ENCODE peak calls at places on chromosomes 5 and 9, in five cellular contexts. One of them, this sample, is unnamed.
A peak's percentile ranks its signal among the peaks of the same experiment; 100 is the strongest.

GRCh38 chr9:13513710-13514444 is 234.4 kb upstream of the MPDZ start:
- DNase-seq in mammary epithelial cell: peak; percentile 91
- DNase-seq in fibroblast of lung: peak; percentile 6
- DNase-seq in thoracic aorta: no peak
- DNase-seq in body of pancreas: no peak
- DNase-seq in this sample: no peak

GRCh38 chr5:96324708-96325107 is 108.3 kb downstream of the PCSK1 start:
- DNase-seq in mammary epithelial cell: peak; percentile 87
- DNase-seq in fibroblast of lung: peak; percentile 91
- DNase-seq in thoracic aorta: no peak
- DNase-seq in body of pancreas: no peak
- DNase-seq in this sample: no peak

GRCh38 chr9:19373527-19373926 is 6.5 kb downstream of the RPS6 start:
- DNase-seq in mammary epithelial cell: no peak
- DNase-seq in fibroblast of lung: no peak
- DNase-seq in thoracic aorta: no peak
- DNase-seq in body of pancreas: no peak
- DNase-seq in this sample: no peak

GRCh38 chr9:93092171-93092991 is 3.6 kb upstream of the CARD19 start:
- DNase-seq in mammary epithelial cell: no peak
- DNase-seq in fibroblast of lung: no peak
- DNase-seq in thoracic aorta: no peak
- DNase-seq in body of pancreas: peak; percentile 9
- DNase-seq in this sample: no peak

GRCh38 chr5:94849821-94850736 is 231.6 kb downstream of the SLF1 start:
- DNase-seq in mammary epithelial cell: peak; percentile 30
- DNase-seq in fibroblast of lung: peak; percentile 78
- DNase-seq in thoracic aorta: no peak
- DNase-seq in body of pancreas: no peak
- DNase-seq in this sample: no peak

GRCh38 chr5:31119938-31120641 is 73.4 kb upstream of the CDH6 start:
- DNase-seq in mammary epithelial cell: no peak
- DNase-seq in fibroblast of lung: no peak
- DNase-seq in thoracic aorta: no peak
- DNase-seq in body of pancreas: no peak
- DNase-seq in this sample: no peak

GRCh38 chr5:51033215-51033614 is 350.0 kb upstream of the ISL1 start:
- DNase-seq in mammary epithelial cell: no peak
- DNase-seq in fibroblast of lung: no peak
- DNase-seq in thoracic aorta: no peak
- DNase-seq in body of pancreas: peak; percentile 16
- DNase-seq in this sample: no peak

GRCh38 chr5:145833616-145834200 is 1.4 kb downstream of the PRELID2 start:
- DNase-seq in mammary epithelial cell: no peak
- DNase-seq in fibroblast of lung: no peak
- DNase-seq in thoracic aorta: no peak
- DNase-seq in body of pancreas: no peak
- DNase-seq in this sample: no peak

GRCh38 chr5:14410068-14410941 is 171.3 kb upstream of the OTULINL start:
- DNase-seq in mammary epithelial cell: no peak
- DNase-seq in fibroblast of lung: no peak
- DNase-seq in thoracic aorta: no peak
- DNase-seq in body of pancreas: no peak
- DNase-seq in this sample: no peak

GRCh38 chr5:154519375-154519774 is 41.3 kb upstream of the HAND1 start:
- DNase-seq in mammary epithelial cell: peak; percentile 59
- DNase-seq in fibroblast of lung: peak; percentile 66
- DNase-seq in thoracic aorta: no peak
- DNase-seq in body of pancreas: no peak
- DNase-seq in this sample: no peak

GRCh38 chr5:55853818-55854217 is 2.7 kb downstream of the IL31RA start:
- DNase-seq in mammary epithelial cell: no peak
- DNase-seq in fibroblast of lung: peak; percentile 52
- DNase-seq in thoracic aorta: no peak
- DNase-seq in body of pancreas: no peak
- DNase-seq in this sample: no peak

GRCh38 chr5:56986631-56986957 is 34.7 kb upstream of the MIER3 start:
- DNase-seq in mammary epithelial cell: peak; percentile 5
- DNase-seq in fibroblast of lung: no peak
- DNase-seq in thoracic aorta: no peak
- DNase-seq in body of pancreas: no peak
- DNase-seq in this sample: no peak

GRCh38 chr5:56913766-56914165 is 4.4 kb downstream of the SETD9 start:
- DNase-seq in mammary epithelial cell: no peak
- DNase-seq in fibroblast of lung: no peak
- DNase-seq in thoracic aorta: no peak
- DNase-seq in body of pancreas: no peak
- DNase-seq in this sample: no peak

GRCh38 chr5:107389130-107389553 is 281.6 kb downstream of the EFNA5 start:
- DNase-seq in mammary epithelial cell: peak; percentile 51
- DNase-seq in fibroblast of lung: peak; percentile 57
- DNase-seq in thoracic aorta: no peak
- DNase-seq in body of pancreas: no peak
- DNase-seq in this sample: no peak

GRCh38 chr5:91126888-91127287 is 256.2 kb downstream of the ARRDC3 start:
- DNase-seq in mammary epithelial cell: no peak
- DNase-seq in fibroblast of lung: no peak
- DNase-seq in thoracic aorta: no peak
- DNase-seq in body of pancreas: no peak
- DNase-seq in this sample: no peak

GRCh38 chr5:122400961-122401360 is 88.9 kb downstream of the SNCAIP start:
- DNase-seq in mammary epithelial cell: no peak
- DNase-seq in fibroblast of lung: no peak
- DNase-seq in thoracic aorta: no peak
- DNase-seq in body of pancreas: no peak
- DNase-seq in this sample: no peak

GRCh38 chr5:33688041-33688980 is 203.5 kb downstream of the ADAMTS12 start:
- DNase-seq in mammary epithelial cell: peak; percentile 23
- DNase-seq in fibroblast of lung: no peak
- DNase-seq in thoracic aorta: no peak
- DNase-seq in body of pancreas: no peak
- DNase-seq in this sample: no peak

GRCh38 chr9:123383512-123384170 is 27.6 kb downstream of the CRB2 start:
- DNase-seq in mammary epithelial cell: no peak
- DNase-seq in fibroblast of lung: no peak
- DNase-seq in thoracic aorta: no peak
- DNase-seq in body of pancreas: no peak
- DNase-seq in this sample: peak; percentile 58

GRCh38 chr5:50699737-50700136 is 33.3 kb downstream of the PARP8 start:
- DNase-seq in mammary epithelial cell: peak; percentile 43
- DNase-seq in fibroblast of lung: no peak
- DNase-seq in thoracic aorta: no peak
- DNase-seq in body of pancreas: no peak
- DNase-seq in this sample: no peak

GRCh38 chr9:126615251-126615790 is 1.6 kb downstream of the LMX1B start:
- DNase-seq in mammary epithelial cell: peak; percentile 70
- DNase-seq in fibroblast of lung: peak; percentile 7
- DNase-seq in thoracic aorta: no peak
- DNase-seq in body of pancreas: no peak
- DNase-seq in this sample: peak; percentile 82
- H3K27me3 ChIP-seq in mammary epithelial cell: no peaks in the 10 kb centered on the region
- H3K27me3 ChIP-seq in fibroblast of lung: peaks cover 80% of the 10 kb centered on the region
- H3K27me3 ChIP-seq in thoracic aorta: peaks cover 15% of the 10 kb centered on the region
- H3K27me3 ChIP-seq in body of pancreas: peaks cover 31% of the 10 kb centered on the region
- H3K27me3 ChIP-seq in this sample: no peaks in the 10 kb centered on the region

DNA sequence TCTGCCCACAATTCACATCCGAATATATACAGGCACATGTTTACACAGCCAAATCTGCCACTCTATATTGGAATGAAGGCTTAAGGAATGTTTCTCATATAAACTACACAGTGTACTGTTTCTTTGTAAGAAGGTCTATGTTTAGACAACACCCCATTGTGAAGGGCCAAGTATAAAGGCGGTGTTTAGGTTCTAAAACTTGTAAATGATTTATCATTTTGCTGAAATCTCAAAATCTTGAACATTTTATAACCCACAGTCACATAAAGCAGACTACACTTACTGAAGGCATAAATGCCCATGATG is 94.0 kb downstream of the ZNF608 start:
- DNase-seq in mammary epithelial cell: no peak
- DNase-seq in fibroblast of lung: peak; percentile 43
- DNase-seq in thoracic aorta: no peak
- DNase-seq in body of pancreas: no peak
- DNase-seq in this sample: no peak
- H3K4me3 ChIP-seq in mammary epithelial cell: no peak overlapping the region
- H3K4me3 ChIP-seq in fibroblast of lung: no peak overlapping the region
- H3K4me3 ChIP-seq in thoracic aorta: no peak overlapping the region
- H3K4me3 ChIP-seq in body of pancreas: no peak overlapping the region
- H3K4me3 ChIP-seq in this sample: no peak overlapping the region

GRCh38 chr5:132260714-132261615 is 3.5 kb downstream of the PDLIM4 start:
- DNase-seq in mammary epithelial cell: peak; percentile 95
- DNase-seq in fibroblast of lung: peak; percentile 88
- DNase-seq in thoracic aorta: peak; percentile 72
- DNase-seq in body of pancreas: peak; percentile 53
- DNase-seq in this sample: no peak
- H3K4me1 ChIP-seq in mammary epithelial cell: peaks cover 80% of the 10 kb centered on the region
- H3K4me1 ChIP-seq in fibroblast of lung: peaks cover 56% of the 10 kb centered on the region
- H3K4me1 ChIP-seq in thoracic aorta: peaks cover 73% of the 10 kb centered on the region
- H3K4me1 ChIP-seq in body of pancreas: peaks cover 24% of the 10 kb centered on the region
- H3K4me1 ChIP-seq in this sample: peaks cover 47% of the 10 kb centered on the region

GRCh38 chr5:38556115-38556598 is 289 bp downstream of the LIFR start:
- DNase-seq in mammary epithelial cell: no peak
- DNase-seq in fibroblast of lung: no peak
- DNase-seq in thoracic aorta: no peak
- DNase-seq in body of pancreas: peak; percentile 28
- DNase-seq in this sample: no peak

GRCh38 chr5:38556599-38557308 is at the start of gene LIFR:
- DNase-seq in mammary epithelial cell: peak; percentile 79
- DNase-seq in fibroblast of lung: peak; percentile 81
- DNase-seq in thoracic aorta: peak; percentile 13
- DNase-seq in body of pancreas: peak; percentile 87
- DNase-seq in this sample: peak; percentile 87

GRCh38 chr5:38554860-38555259 is 1.6 kb downstream of the LIFR start:
- DNase-seq in mammary epithelial cell: no peak
- DNase-seq in fibroblast of lung: no peak
- DNase-seq in thoracic aorta: no peak
- DNase-seq in body of pancreas: no peak
- DNase-seq in this sample: no peak

GRCh38 chr5:38557309-38557710 is 864 bp upstream of the LIFR start:
- DNase-seq in mammary epithelial cell: no peak
- DNase-seq in fibroblast of lung: no peak
- DNase-seq in thoracic aorta: no peak
- DNase-seq in body of pancreas: peak; percentile 40
- DNase-seq in this sample: peak; percentile 67

DNA sequence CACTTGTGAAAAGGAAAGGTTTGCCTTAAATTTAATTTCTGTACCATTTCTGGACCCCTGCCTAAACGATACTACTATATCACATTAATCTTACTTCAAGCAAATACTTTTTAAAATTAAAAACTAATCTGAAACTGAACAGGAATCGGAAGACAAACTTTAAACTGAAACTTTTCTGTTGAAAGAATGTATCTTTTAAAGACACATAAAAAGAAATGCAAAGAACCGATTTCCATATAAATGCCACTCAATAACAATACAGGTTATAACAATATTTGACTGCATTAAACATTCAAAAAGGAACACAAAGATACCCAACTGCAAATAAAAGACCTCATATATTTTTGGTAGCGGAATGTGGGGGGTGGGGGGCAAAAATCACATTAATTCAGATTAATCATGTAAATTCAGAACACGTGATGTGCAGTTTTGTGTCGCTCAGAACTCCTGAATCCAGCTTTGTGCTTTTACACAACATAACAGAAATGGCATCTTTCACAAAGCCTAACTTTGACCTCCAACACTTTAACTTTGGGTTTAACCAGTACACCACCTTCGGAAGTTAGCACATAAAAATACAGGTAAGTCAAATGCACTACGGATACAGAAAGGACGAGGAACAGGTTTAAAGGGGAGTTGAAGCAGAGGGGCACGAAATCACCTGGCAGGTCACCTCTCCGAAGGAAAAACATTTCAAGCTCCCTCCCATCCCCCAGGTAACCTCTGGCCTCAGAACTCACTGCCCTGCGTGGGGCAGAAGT is 912 bp downstream of the LIFR start:
- DNase-seq in mammary epithelial cell: no peak
- DNase-seq in fibroblast of lung: no peak
- DNase-seq in thoracic aorta: no peak
- DNase-seq in body of pancreas: no peak
- DNase-seq in this sample: no peak
- H3K27me3 ChIP-seq in mammary epithelial cell: no peaks in the 10 kb centered on the region
- H3K27me3 ChIP-seq in fibroblast of lung: no peaks in the 10 kb centered on the region
- H3K27me3 ChIP-seq in thoracic aorta: no peaks in the 10 kb centered on the region
- H3K27me3 ChIP-seq in body of pancreas: no peaks in the 10 kb centered on the region
- H3K27me3 ChIP-seq in this sample: no peaks in the 10 kb centered on the region

GRCh38 chr9:88680505-88681160 is 145.7 kb downstream of the NXNL2 start:
- DNase-seq in mammary epithelial cell: no peak
- DNase-seq in fibroblast of lung: no peak
- DNase-seq in thoracic aorta: no peak
- DNase-seq in body of pancreas: no peak
- DNase-seq in this sample: no peak
- H3K4me3 ChIP-seq in mammary epithelial cell: no peak overlapping the region
- H3K4me3 ChIP-seq in fibroblast of lung: no peak overlapping the region
- H3K4me3 ChIP-seq in thoracic aorta: no peak overlapping the region
- H3K4me3 ChIP-seq in body of pancreas: no peak overlapping the region
- H3K4me3 ChIP-seq in this sample: no peak overlapping the region